ENCODE peak calls at places on chromosomes 4 and X, in four cellular contexts. X is H1, K is K562, S is HepG2. E is an unnamed sample. For H3K4me1, the result is how much of the 10 kb centered on the place peaks cover.

GRCh38 chr4:153152453-153153338 is 51.5 kb upstream of the TRIM2 start:
- DNase-seq in X (peak), S (no peak), K (peak), E (no peak)

GRCh38 chr4:10226756-10227155 is 110.2 kb upstream of the WDR1 start:
- DNase-seq in K (no peak), X (no peak), S (no peak), E (no peak)

GRCh38 chr4:83217721-83218522 is 66.7 kb downstream of the COQ2 start:
- DNase-seq in K (peak), S (no peak), X (no peak), E (no peak)

GRCh38 chrX:71198066-71198465 is 25.0 kb upstream of the GJB1 start:
- DNase-seq in K (no peak), S (no peak), X (no peak), E (no peak)

GRCh38 chr4:12644261-12644660 is 839.9 kb downstream of the RAB28 start:
- DNase-seq in X (no peak), S (no peak), K (no peak), E (no peak)

GRCh38 chr4:116838609-116839008 is 246.8 kb downstream of the TRAM1L1 start:
- DNase-seq in S (no peak), X (no peak), K (no peak), E (no peak)

GRCh38 chr4:103591839-103592238 is 127.9 kb downstream of the TACR3 start:
- DNase-seq in K (no peak), S (no peak), X (no peak), E (no peak)

GRCh38 chr4:113452868-113453620 is 308.5 kb downstream of the CAMK2D start:
- DNase-seq in K (no peak), X (no peak), S (no peak), E (no peak)

GRCh38 chr4:176838611-176839411 is 46.1 kb upstream of the VEGFC start:
- DNase-seq in X (no peak), K (no peak), S (no peak), E (no peak)

GRCh38 chr4:74376888-74377483 is 12.0 kb downstream of the EREG start:
- DNase-seq in S (peak), X (no peak), K (peak), E (no peak)

GRCh38 chrX:1658083-1658463 is 43.2 kb downstream of the ASMT start:
- DNase-seq in X (no peak), K (no peak), S (no peak), E (no peak)

GRCh38 chrX:36856849-36857248 is 151.3 kb upstream of the FAM47C start:
- DNase-seq in S (no peak), K (no peak), X (no peak), E (no peak)

GRCh38 chr4:188781655-188782054 is 642.4 kb downstream of the TRIML1 start:
- DNase-seq in K (no peak), S (peak), X (no peak), E (no peak)

GRCh38 chrX:53305996-53306937 is 24.9 kb upstream of the IQSEC2 start:
- DNase-seq in S (no peak), K (no peak), X (no peak), E (no peak)

GRCh38 chr4:22485751-22486150 is 30.1 kb downstream of the ADGRA3 start:
- DNase-seq in K (no peak), X (no peak), S (no peak), E (no peak)

GRCh38 chr4:123785515-123785914 is 388.9 kb downstream of the SPRY1 start:
- DNase-seq in K (no peak), X (peak), S (no peak), E (no peak)

GRCh38 chr4:65311120-65311519 is 359.2 kb downstream of the EPHA5 start:
- DNase-seq in S (no peak), X (no peak), K (no peak), E (no peak)

GRCh38 chr4:161919442-161920220 is 244.2 kb downstream of the FSTL5 start:
- DNase-seq in K (no peak), X (no peak), S (no peak), E (no peak)

GRCh38 chrX:16771483-16772398 is 14.5 kb upstream of the TXLNG start:
- DNase-seq in S (peak), X (peak), K (peak), E (peak)

GRCh38 chr4:47612116-47613023 is 127.3 kb downstream of the ATP10D start:
- DNase-seq in X (no peak), K (no peak), S (no peak), E (no peak)

GRCh38 chr4:6910340-6910959 is 824 bp downstream of the TBC1D14 start:
- DNase-seq in S (no peak), X (no peak), K (peak), E (no peak)

GRCh38 chrX:139429913-139430312 is 100.6 kb upstream of the F9 start:
- DNase-seq in K (peak), X (no peak), S (no peak), E (no peak)

GRCh38 chr4:137735561-137736104 is 203.3 kb upstream of the PCDH18 start:
- DNase-seq in K (no peak), X (no peak), S (no peak), E (no peak)

GRCh38 chr4:38920186-38920585 is 52.6 kb downstream of the FAM114A1 start:
- DNase-seq in X (no peak), S (no peak), K (no peak), E (no peak)

GRCh38 chr4:150713251-150713650 is 131.3 kb downstream of the MAB21L2 start:
- DNase-seq in X (no peak), K (no peak), S (no peak), E (no peak)

GRCh38 chrX:153764786-153765137 is 713 bp downstream of the PLXNB3 start:
- DNase-seq in K (no peak), X (no peak), S (peak), E (no peak)
- H3K4me1 ChIP-seq in K (under half), X (under half), S (under half), E (under half)

GRCh38 chr4:1029536-1029935 is 18.1 kb downstream of the FGFRL1 start:
- DNase-seq in X (no peak), S (no peak), K (no peak), E (no peak)

GRCh38 chr4:1031956-1032795 is 20.8 kb downstream of the FGFRL1 start:
- DNase-seq in S (no peak), K (no peak), X (no peak), E (no peak)

GRCh38 chr4:1031346-1031745 is 19.9 kb downstream of the FGFRL1 start:
- DNase-seq in S (no peak), X (no peak), K (no peak), E (no peak)

GRCh38 chr4:1029957-1030520 is 18.6 kb downstream of the FGFRL1 start:
- DNase-seq in X (peak), S (no peak), K (no peak), E (no peak)

DNA sequence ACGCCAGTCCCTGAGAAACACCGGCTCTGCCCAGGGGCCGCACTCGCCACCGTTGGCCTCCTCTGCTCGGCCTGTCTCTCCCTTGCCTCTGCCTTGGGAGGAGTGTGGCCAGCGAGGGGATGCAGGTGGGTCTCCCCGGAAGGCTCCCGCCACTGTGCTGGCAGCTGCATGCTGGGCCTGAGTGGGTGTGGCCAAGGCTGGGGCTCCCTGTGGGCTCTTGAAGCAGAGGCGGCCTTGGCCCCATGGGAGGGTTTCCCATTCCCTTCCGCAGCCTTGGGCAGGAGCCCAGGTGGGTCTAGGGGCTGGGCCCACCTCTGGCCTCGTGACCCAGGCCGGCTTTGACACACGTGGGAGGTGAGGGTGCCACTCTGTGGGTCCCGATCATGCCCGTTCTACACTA is 19.1 kb downstream of the FGFRL1 start:
- DNase-seq in K (no peak), X (no peak), S (no peak), E (no peak)
- H3K4me3 ChIP-seq in K (no peak), X (no peak), S (no peak), E (no peak)

DNA sequence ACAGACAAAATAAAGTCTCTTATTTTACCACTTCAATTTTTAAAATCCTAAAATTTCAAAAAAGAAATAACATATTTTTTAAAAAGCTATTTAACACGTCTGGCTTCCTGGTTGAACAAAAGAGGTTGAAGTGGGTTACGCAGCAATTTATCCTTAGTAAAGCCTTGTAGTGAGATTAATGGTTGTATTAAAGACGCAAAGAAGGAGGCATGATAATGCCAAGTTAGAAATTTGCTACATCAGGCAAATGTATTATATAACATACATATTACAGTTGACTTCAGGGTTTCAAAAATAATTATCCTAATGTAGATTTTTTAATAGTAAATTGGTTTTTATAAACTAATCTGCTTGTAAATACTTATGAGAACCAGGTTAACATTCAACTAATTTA is 35.3 kb downstream of the ANKRD17 start:
- DNase-seq in S (no peak), K (no peak), X (no peak), E (no peak)
- TF ChIP-seq POLR2AphosphoS5 in S (no peak), K (no peak), X (no peak), E (no peak)

GRCh38 chrX:44247468-44247867 is 96.0 kb downstream of the EFHC2 start:
- DNase-seq in K (no peak), S (no peak), X (no peak), E (no peak)
- H3K4me1 ChIP-seq in K (under half), S (under half), X (under half), E (under half)

GRCh38 chrX:23332888-23333821 is 1.5 kb upstream of the PTCHD1 start:
- DNase-seq in K (no peak), X (peak), S (no peak), E (no peak)
- H3K4me3 ChIP-seq in K (no peak), X (peak), S (no peak), E (peak)

DNA sequence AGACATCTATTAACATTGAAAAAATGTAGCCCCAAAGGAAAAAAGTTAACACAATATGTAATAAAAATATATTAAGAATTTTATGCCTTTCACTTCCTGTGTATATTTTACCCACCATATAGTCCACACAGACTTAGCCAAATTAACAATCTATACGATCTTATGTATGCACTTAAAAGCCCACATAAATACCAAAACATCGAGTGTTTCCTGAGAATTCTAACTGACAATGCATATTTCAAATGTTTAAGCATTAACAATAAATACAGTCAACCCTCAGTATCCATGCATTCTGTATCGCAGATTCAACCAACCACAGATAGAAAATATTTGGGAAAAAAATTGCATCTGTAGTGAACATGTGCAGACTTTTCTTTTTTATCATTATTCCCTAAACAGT is 226.8 kb downstream of the COL25A1 start:
- DNase-seq in K (no peak), X (no peak), S (no peak), E (no peak)
- TF ChIP-seq POLR2AphosphoS5 in K (no peak), X (no peak), S (no peak), E (no peak)

GRCh38 chrX:65751511-65751910 is 84.1 kb downstream of the MSN start:
- DNase-seq in S (no peak), X (no peak), K (no peak), E (no peak)
- H3K4me1 ChIP-seq in S (under half), X (under half), K (under half), E (under half)

GRCh38 chr4:109432203-109432602 is 1.4 kb upstream of the SEC24B start:
- DNase-seq in S (no peak), X (no peak), K (no peak), E (no peak)
- H3K4me3 ChIP-seq in S (peak), X (no peak), K (no peak), E (no peak)

E was measured in Panc1.